ENCODE peak calls at places on chromosome X, in five cellular contexts. One of them, this sample, is unnamed.
A peak's percentile ranks its signal among the peaks of the same experiment; 100 is the strongest.

GRCh38 chrX:68504237-68504636 is 5.4 kb downstream of the YIPF6 start:
- DNase-seq in psoas muscle: no peak
- DNase-seq in mammary epithelial cell: peak; percentile 68
- DNase-seq in transverse colon: no peak
- DNase-seq in PC-3: peak; percentile 75
- DNase-seq in this sample: peak; percentile 41

GRCh38 chrX:150873616-150874015 is 24.9 kb downstream of the CD99L2 start:
- DNase-seq in transverse colon: no peak
- DNase-seq in PC-3: peak; percentile 63
- DNase-seq in psoas muscle: peak; percentile 75
- DNase-seq in mammary epithelial cell: peak; percentile 47
- DNase-seq in this sample: no peak

GRCh38 chrX:137916090-137916746 is 350.3 kb downstream of the ZIC3 start:
- DNase-seq in mammary epithelial cell: no peak
- DNase-seq in transverse colon: no peak
- DNase-seq in psoas muscle: no peak
- DNase-seq in PC-3: no peak
- DNase-seq in this sample: no peak

GRCh38 chrX:152641996-152642395 is 4.3 kb downstream of the GABRQ start:
- DNase-seq in transverse colon: no peak
- DNase-seq in PC-3: peak; percentile 31
- DNase-seq in psoas muscle: no peak
- DNase-seq in mammary epithelial cell: no peak
- DNase-seq in this sample: no peak

GRCh38 chrX:20101927-20102581 is 14.7 kb downstream of the MAP7D2 start:
- DNase-seq in PC-3: no peak
- DNase-seq in transverse colon: no peak
- DNase-seq in psoas muscle: no peak
- DNase-seq in mammary epithelial cell: no peak
- DNase-seq in this sample: no peak

GRCh38 chrX:12770440-12770839 is 20.8 kb upstream of the PRPS2 start:
- DNase-seq in psoas muscle: no peak
- DNase-seq in transverse colon: no peak
- DNase-seq in PC-3: peak; percentile 68
- DNase-seq in mammary epithelial cell: no peak
- DNase-seq in this sample: no peak

GRCh38 chrX:68588653-68589371 is 58.7 kb upstream of the STARD8 start:
- DNase-seq in PC-3: peak; percentile 55
- DNase-seq in transverse colon: no peak
- DNase-seq in mammary epithelial cell: peak; percentile 61
- DNase-seq in psoas muscle: no peak
- DNase-seq in this sample: no peak

GRCh38 chrX:72539822-72540221 is 32.8 kb downstream of the HDAC8 start:
- DNase-seq in mammary epithelial cell: no peak
- DNase-seq in transverse colon: no peak
- DNase-seq in PC-3: no peak
- DNase-seq in psoas muscle: no peak
- DNase-seq in this sample: no peak

GRCh38 chrX:134443020-134443419 is 16.9 kb upstream of the HPRT1 start:
- DNase-seq in psoas muscle: no peak
- DNase-seq in PC-3: no peak
- DNase-seq in mammary epithelial cell: no peak
- DNase-seq in transverse colon: no peak
- DNase-seq in this sample: no peak

GRCh38 chrX:20265221-20265725 is 1.4 kb downstream of the RPS6KA3 start:
- DNase-seq in psoas muscle: peak; percentile 81
- DNase-seq in PC-3: peak; percentile 63
- DNase-seq in transverse colon: peak; percentile 62
- DNase-seq in mammary epithelial cell: peak; percentile 77
- DNase-seq in this sample: peak; percentile 67

GRCh38 chrX:26387906-26388305 is 171.9 kb downstream of the MAGEB5 start:
- DNase-seq in PC-3: no peak
- DNase-seq in mammary epithelial cell: no peak
- DNase-seq in transverse colon: no peak
- DNase-seq in psoas muscle: no peak
- DNase-seq in this sample: no peak

GRCh38 chrX:66074920-66075879 is 35.3 kb upstream of the VSIG4 start:
- DNase-seq in mammary epithelial cell: no peak
- DNase-seq in PC-3: peak; percentile 2
- DNase-seq in transverse colon: peak; percentile 37
- DNase-seq in psoas muscle: peak; percentile 73
- DNase-seq in this sample: no peak

GRCh38 chrX:130543603-130544002 is 141.8 kb downstream of the RBMX2 start:
- DNase-seq in PC-3: no peak
- DNase-seq in psoas muscle: no peak
- DNase-seq in transverse colon: no peak
- DNase-seq in mammary epithelial cell: no peak
- DNase-seq in this sample: peak; percentile 6

GRCh38 chrX:72620550-72621145 is 48.0 kb upstream of the HDAC8 start:
- DNase-seq in psoas muscle: peak; percentile 70
- DNase-seq in mammary epithelial cell: peak; percentile 77
- DNase-seq in transverse colon: peak; percentile 26
- DNase-seq in PC-3: peak; percentile 96
- DNase-seq in this sample: peak; percentile 23

GRCh38 chrX:130916636-130917422 is 13.8 kb upstream of the ENOX2 start:
- DNase-seq in mammary epithelial cell: peak; percentile 21
- DNase-seq in psoas muscle: peak; percentile 42
- DNase-seq in PC-3: peak; percentile 42
- DNase-seq in transverse colon: peak; percentile 35
- DNase-seq in this sample: peak; percentile 28

GRCh38 chrX:21747523-21747922 is 10.4 kb downstream of the SMPX start:
- DNase-seq in transverse colon: no peak
- DNase-seq in PC-3: no peak
- DNase-seq in psoas muscle: no peak
- DNase-seq in mammary epithelial cell: no peak
- DNase-seq in this sample: no peak

GRCh38 chrX:68827256-68827655 is 1.6 kb upstream of the EFNB1 start:
- DNase-seq in psoas muscle: no peak
- DNase-seq in mammary epithelial cell: no peak
- DNase-seq in transverse colon: no peak
- DNase-seq in PC-3: no peak
- DNase-seq in this sample: no peak

GRCh38 chrX:30230395-30230794 is at the start of gene MAGEB3:
- DNase-seq in transverse colon: no peak
- DNase-seq in PC-3: no peak
- DNase-seq in psoas muscle: no peak
- DNase-seq in mammary epithelial cell: no peak
- DNase-seq in this sample: no peak

GRCh38 chrX:68898661-68899060 is 69.8 kb downstream of the EFNB1 start:
- DNase-seq in psoas muscle: no peak
- DNase-seq in transverse colon: no peak
- DNase-seq in mammary epithelial cell: no peak
- DNase-seq in PC-3: no peak
- DNase-seq in this sample: no peak

GRCh38 chrX:23937100-23937499 is 29.3 kb downstream of the CXorf58 start:
- DNase-seq in psoas muscle: no peak
- DNase-seq in mammary epithelial cell: no peak
- DNase-seq in PC-3: no peak
- DNase-seq in transverse colon: no peak
- DNase-seq in this sample: no peak

GRCh38 chrX:97987979-97988378 is 1104.3 kb downstream of the RPA4 start:
- DNase-seq in PC-3: no peak
- DNase-seq in psoas muscle: no peak
- DNase-seq in mammary epithelial cell: no peak
- DNase-seq in transverse colon: no peak
- DNase-seq in this sample: no peak

GRCh38 chrX:41984628-41985027 is 61.3 kb upstream of the CASK start:
- DNase-seq in PC-3: peak; percentile 89
- DNase-seq in transverse colon: peak; percentile 20
- DNase-seq in psoas muscle: no peak
- DNase-seq in mammary epithelial cell: peak; percentile 86
- DNase-seq in this sample: no peak

GRCh38 chrX:48939417-48940228 is 17.8 kb downstream of the OTUD5 start:
- DNase-seq in PC-3: no peak
- DNase-seq in psoas muscle: no peak
- DNase-seq in mammary epithelial cell: no peak
- DNase-seq in transverse colon: peak; percentile 33
- DNase-seq in this sample: no peak

GRCh38 chrX:48940404-48940955 is 16.9 kb downstream of the OTUD5 start:
- DNase-seq in psoas muscle: no peak
- DNase-seq in mammary epithelial cell: no peak
- DNase-seq in transverse colon: no peak
- DNase-seq in PC-3: no peak
- DNase-seq in this sample: no peak

GRCh38 chrX:48936429-48937064 is 17.7 kb upstream of the PIM2 start:
- DNase-seq in mammary epithelial cell: no peak
- DNase-seq in PC-3: no peak
- DNase-seq in transverse colon: no peak
- DNase-seq in psoas muscle: no peak
- DNase-seq in this sample: no peak

GRCh38 chrX:48937065-48937907 is 18.5 kb upstream of the PIM2 start:
- DNase-seq in transverse colon: peak; percentile 84
- DNase-seq in psoas muscle: peak; percentile 68
- DNase-seq in mammary epithelial cell: no peak
- DNase-seq in PC-3: no peak
- DNase-seq in this sample: peak; percentile 76

DNA sequence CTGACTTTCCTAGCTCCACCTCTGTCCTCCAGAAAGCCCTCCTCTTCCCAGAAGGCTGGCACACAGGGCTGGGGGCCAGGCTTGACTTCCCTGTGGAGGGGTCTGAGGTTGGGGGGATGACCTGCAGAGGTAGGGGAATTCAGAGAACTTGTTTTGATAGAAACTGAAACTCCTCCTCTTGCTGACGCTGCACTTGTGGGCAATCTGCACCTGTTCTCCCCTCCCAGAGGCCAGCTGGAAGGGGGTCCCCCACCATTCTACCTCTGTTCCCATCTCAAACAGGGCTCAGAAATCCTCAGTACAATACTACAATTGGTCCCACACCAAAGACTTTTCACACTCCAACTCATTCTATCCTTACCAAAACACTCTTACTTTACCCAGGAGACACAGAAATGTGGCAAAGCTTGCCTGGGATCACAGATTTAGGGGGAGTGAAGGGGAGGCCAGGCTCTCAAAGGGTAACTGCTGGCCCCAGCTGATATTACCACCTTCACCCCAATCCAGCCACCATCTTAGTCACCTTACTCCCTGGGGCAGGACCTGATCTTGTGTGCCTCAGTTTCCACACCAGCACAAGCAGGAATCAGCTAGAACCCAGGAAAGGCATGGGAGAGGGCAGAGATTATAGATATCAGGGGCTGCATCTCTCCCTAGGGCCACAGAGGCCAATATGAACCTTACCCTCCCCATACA is 18.5 kb downstream of the OTUD5 start:
- DNase-seq in mammary epithelial cell: no peak
- DNase-seq in transverse colon: peak; percentile 69
- DNase-seq in psoas muscle: no peak
- DNase-seq in PC-3: no peak
- DNase-seq in this sample: peak; percentile 70
- H3K4me1 ChIP-seq in mammary epithelial cell: no peaks in the 10 kb centered on the region
- H3K4me1 ChIP-seq in transverse colon: no peaks in the 10 kb centered on the region
- H3K4me1 ChIP-seq in psoas muscle: peaks cover 6% of the 10 kb centered on the region
- H3K4me1 ChIP-seq in PC-3: no peaks in the 10 kb centered on the region
- H3K4me1 ChIP-seq in this sample: peaks cover 97% of the 10 kb centered on the region

GRCh38 chrX:118536204-118536603 is 40.6 kb downstream of the DOCK11 start:
- DNase-seq in transverse colon: no peak
- DNase-seq in psoas muscle: no peak
- DNase-seq in mammary epithelial cell: no peak
- DNase-seq in PC-3: no peak
- DNase-seq in this sample: peak; percentile 36
- H3K27ac ChIP-seq in transverse colon: peak overlapping the region; percentile 44
- H3K27ac ChIP-seq in psoas muscle: no peak overlapping the region
- H3K27ac ChIP-seq in mammary epithelial cell: no peak overlapping the region
- H3K27ac ChIP-seq in PC-3: no peak overlapping the region
- H3K27ac ChIP-seq in this sample: peak overlapping the region; percentile 71

GRCh38 chrX:123087326-123087725 is 96.8 kb upstream of the GRIA3 start:
- DNase-seq in transverse colon: no peak
- DNase-seq in PC-3: peak; percentile 14
- DNase-seq in psoas muscle: no peak
- DNase-seq in mammary epithelial cell: peak; percentile 67
- DNase-seq in this sample: no peak
- H3K4me3 ChIP-seq in transverse colon: no peak overlapping the region
- H3K4me3 ChIP-seq in PC-3: no peak overlapping the region
- H3K4me3 ChIP-seq in psoas muscle: no peak overlapping the region
- H3K4me3 ChIP-seq in mammary epithelial cell: no peak overlapping the region
- H3K4me3 ChIP-seq in this sample: no peak overlapping the region

GRCh38 chrX:111282141-111282540 is 11.9 kb upstream of the CAPN6 start:
- DNase-seq in psoas muscle: no peak
- DNase-seq in transverse colon: no peak
- DNase-seq in mammary epithelial cell: no peak
- DNase-seq in PC-3: no peak
- DNase-seq in this sample: no peak
- H3K4me1 ChIP-seq in psoas muscle: no peaks in the 10 kb centered on the region
- H3K4me1 ChIP-seq in transverse colon: no peaks in the 10 kb centered on the region
- H3K4me1 ChIP-seq in mammary epithelial cell: no peaks in the 10 kb centered on the region
- H3K4me1 ChIP-seq in PC-3: no peaks in the 10 kb centered on the region
- H3K4me1 ChIP-seq in this sample: no peaks in the 10 kb centered on the region

GRCh38 chrX:44042731-44043130 is 69.5 kb upstream of the NDP start:
- DNase-seq in psoas muscle: no peak
- DNase-seq in transverse colon: no peak
- DNase-seq in mammary epithelial cell: no peak
- DNase-seq in PC-3: no peak
- DNase-seq in this sample: no peak

GRCh38 chrX:44042124-44042523 is 68.9 kb upstream of the NDP start:
- DNase-seq in mammary epithelial cell: no peak
- DNase-seq in transverse colon: no peak
- DNase-seq in psoas muscle: no peak
- DNase-seq in PC-3: no peak
- DNase-seq in this sample: no peak

GRCh38 chrX:44039556-44039955 is 66.4 kb upstream of the NDP start:
- DNase-seq in psoas muscle: no peak
- DNase-seq in transverse colon: no peak
- DNase-seq in PC-3: no peak
- DNase-seq in mammary epithelial cell: no peak
- DNase-seq in this sample: no peak

GRCh38 chrX:44043496-44043895 is 70.3 kb upstream of the NDP start:
- DNase-seq in mammary epithelial cell: peak; percentile 46
- DNase-seq in psoas muscle: no peak
- DNase-seq in transverse colon: no peak
- DNase-seq in PC-3: no peak
- DNase-seq in this sample: no peak
- H3K27ac ChIP-seq in mammary epithelial cell: no peak overlapping the region
- H3K27ac ChIP-seq in psoas muscle: no peak overlapping the region
- H3K27ac ChIP-seq in transverse colon: no peak overlapping the region
- H3K27ac ChIP-seq in PC-3: no peak overlapping the region
- H3K27ac ChIP-seq in this sample: no peak overlapping the region

GRCh38 chrX:34654939-34655338 is 2.1 kb downstream of the TMEM47 start:
- DNase-seq in transverse colon: no peak
- DNase-seq in psoas muscle: no peak
- DNase-seq in PC-3: no peak
- DNase-seq in mammary epithelial cell: peak; percentile 3
- DNase-seq in this sample: no peak
- H3K4me3 ChIP-seq in transverse colon: peak overlapping the region; percentile 56
- H3K4me3 ChIP-seq in psoas muscle: peak overlapping the region; percentile 64
- H3K4me3 ChIP-seq in PC-3: no peak overlapping the region
- H3K4me3 ChIP-seq in mammary epithelial cell: peak overlapping the region; percentile 61
- H3K4me3 ChIP-seq in this sample: no peak overlapping the region

GRCh38 chrX:107677501-107677901 is 49.2 kb downstream of the PRPS1 start:
- DNase-seq in mammary epithelial cell: peak; percentile 56
- DNase-seq in PC-3: peak; percentile 21
- DNase-seq in transverse colon: no peak
- DNase-seq in psoas muscle: no peak
- DNase-seq in this sample: no peak
- H3K4me1 ChIP-seq in mammary epithelial cell: peaks cover 43% of the 10 kb centered on the region
- H3K4me1 ChIP-seq in PC-3: peaks cover 28% of the 10 kb centered on the region
- H3K4me1 ChIP-seq in transverse colon: peaks cover 4% of the 10 kb centered on the region
- H3K4me1 ChIP-seq in psoas muscle: peaks cover 24% of the 10 kb centered on the region
- H3K4me1 ChIP-seq in this sample: peaks cover 66% of the 10 kb centered on the region

This sample was measured in CD4-positive, CD25-positive, alpha-beta regulatory T cell.